ENCODE peak calls at places on chromosomes 13 and 19, in ten cellular contexts. C is activated T-cell treated with anti-CD3 and anti-CD28 coated beads for 24 hours, L is NCI-H2227 treated with DMSO at 0.1 percent for 48 hours, U is fibroblast of lung, S is breast epithelium, M is C1 segment of cervical spinal cord, T is GM06990, J is brain microvascular endothelial cell, N is progenitor cell of endocrine pancreas, W is HFF-Myc. R is an unnamed sample.

GRCh38 chr13:68190826-68191225 is 960.7 kb upstream of the PCDH9 start:
- DNase-seq in J (peak; percentile 63), S (no peak), T (no peak), M (no peak), W (no peak), C (no peak), L (no peak), N (no peak), U (peak; percentile 57), R (no peak)

GRCh38 chr19:1324249-1324791 is 38.6 kb downstream of the EFNA2 start:
- DNase-seq in W (no peak), L (no peak), C (no peak), J (no peak), S (no peak), N (no peak), T (no peak), U (no peak), M (no peak), R (no peak)

GRCh38 chr19:18969953-18970659 is 29.1 kb upstream of the HOMER3 start:
- DNase-seq in U (no peak), W (no peak), J (no peak), M (no peak), N (no peak), T (no peak), C (no peak), L (no peak), S (no peak), R (no peak)

GRCh38 chr13:80547885-80548284 is 207.0 kb upstream of the SPRY2 start:
- DNase-seq in L (no peak), U (peak; percentile 81), S (no peak), J (peak; percentile 37), N (no peak), M (no peak), C (no peak), T (no peak), W (no peak), R (no peak)

GRCh38 chr19:34172661-34173144 is 399 bp downstream of the LSM14A start:
- DNase-seq in C (no peak), W (no peak), S (no peak), N (peak; percentile 22), T (no peak), U (no peak), J (peak; percentile 27), M (peak; percentile 35), L (peak; percentile 78), R (no peak)

GRCh38 chr13:113216165-113217056 is 7.0 kb downstream of the CUL4A start:
- DNase-seq in W (no peak), C (no peak), U (peak; percentile 70), N (no peak), J (peak; percentile 52), L (peak; percentile 2), M (no peak), T (no peak), S (peak; percentile 37), R (no peak)

GRCh38 chr13:72390909-72391308 is 336.5 kb downstream of the MZT1 start:
- DNase-seq in C (no peak), L (no peak), J (no peak), N (no peak), M (no peak), U (no peak), T (no peak), S (peak; percentile 22), W (no peak), R (no peak)

GRCh38 chr13:62320129-62320724 is 904.6 kb upstream of the PCDH20 start:
- DNase-seq in C (no peak), M (no peak), J (peak; percentile 24), L (peak; percentile 37), N (no peak), U (peak; percentile 85), T (peak; percentile 25), W (no peak), S (no peak), R (peak; percentile 24)

GRCh38 chr19:7534531-7534980 is 961 bp upstream of the PNPLA6 start:
- DNase-seq in L (peak; percentile 23), N (no peak), M (peak; percentile 73), S (peak; percentile 79), T (no peak), W (peak; percentile 76), U (peak; percentile 82), J (peak; percentile 78), C (no peak), R (no peak)

GRCh38 chr19:54063350-54064078 is at the start of gene VSTM1:
- DNase-seq in W (no peak), L (no peak), J (no peak), C (no peak), N (no peak), S (no peak), T (no peak), M (no peak), U (no peak), R (no peak)

GRCh38 chr19:52527954-52528326 is 472 bp downstream of the ZNF808 start:
- DNase-seq in L (no peak), U (peak; percentile 2), W (no peak), N (no peak), T (no peak), J (no peak), S (no peak), M (no peak), C (no peak), R (no peak)

GRCh38 chr19:34662919-34663318 is 14.0 kb downstream of the SCGB2B2 start:
- DNase-seq in U (no peak), M (no peak), L (peak; percentile 77), W (peak; percentile 48), C (peak; percentile 23), N (no peak), T (no peak), S (no peak), J (no peak), R (peak; percentile 15)